ENCODE peak calls at places on chromosomes 16 and 17, in seven cellular contexts. V is pancreas; D is AG09309; K is iPS-NIHi11; W is omental fat pad; F is HL-60; R is activated T-cell treated with anti-CD3 and anti-CD28 coated beads, Interleukin-2, amount 50 U/mL, for 72 hours. S is an unnamed sample.

GRCh38 chr17:74970395-74970794 is 2.2 kb downstream of the HID1 start:
- DNase-seq in V (no peak), D (no peak), K (no peak), W (no peak), F (no peak), R (no peak), S (no peak)

GRCh38 chr17:30380106-30380420 is 1.3 kb downstream of the CPD start:
- DNase-seq in V (no peak), D (no peak), K (no peak), W (no peak), F (no peak), R (no peak), S (no peak)

GRCh38 chr17:76265624-76266243 is 586 bp downstream of the UBALD2 start:
- DNase-seq in V (peak), D (no peak), K (peak), W (no peak), F (no peak), R (peak), S (peak)

GRCh38 chr17:58587713-58588117 is 73.3 kb upstream of the MTMR4 start:
- DNase-seq in V (peak), D (no peak), K (peak), W (peak), F (no peak), R (peak), S (peak)

GRCh38 chr16:8877894-8878522 is 4.1 kb upstream of the LITAFD start:
- DNase-seq in V (no peak), D (no peak), K (no peak), W (no peak), F (no peak), R (no peak), S (no peak)

GRCh38 chr17:67260051-67260987 is 15.3 kb upstream of the HELZ start:
- DNase-seq in V (peak), D (peak), K (no peak), W (no peak), F (peak), R (no peak), S (no peak)

GRCh38 chr16:16025214-16025968 is 76.0 kb downstream of the ABCC1 start:
- DNase-seq in V (no peak), D (peak), K (no peak), W (no peak), F (no peak), R (peak), S (no peak)

GRCh38 chr17:2853722-2854580 is 57.7 kb downstream of the RAP1GAP2 start:
- DNase-seq in V (peak), D (no peak), K (peak), W (no peak), F (no peak), R (peak), S (peak)

GRCh38 chr16:20911361-20911760 is 10.8 kb downstream of the LYRM1 start:
- DNase-seq in V (no peak), D (no peak), K (no peak), W (no peak), F (no peak), R (no peak), S (peak)

S was measured in adrenal gland.